ENCODE peak calls at places on chromosome 10, in six cellular contexts. M is heart left ventricle, B is HL-60, C is PC-9, R is neuronal stem cell, J is IMR-90. Y is an unnamed sample.

GRCh38 chr10:68327889-68328786 is 3.7 kb upstream of the HNRNPH3 start:
- DNase-seq in R (no peak), B (peak), M (no peak), J (peak), C (no peak), Y (no peak)

GRCh38 chr10:8192301-8192700 is 137.8 kb downstream of the GATA3 start:
- DNase-seq in M (no peak), J (no peak), C (no peak), R (no peak), B (no peak), Y (no peak)

GRCh38 chr10:112242769-112243168 is 40.4 kb upstream of the TECTB start:
- DNase-seq in R (no peak), C (no peak), B (no peak), J (no peak), M (no peak), Y (no peak)

GRCh38 chr10:103637855-103638561 is 144.5 kb downstream of the NEURL1 start:
- DNase-seq in C (no peak), J (peak), R (no peak), M (peak), B (no peak), Y (no peak)

GRCh38 chr10:124296813-124297788 is 121.6 kb downstream of the OAT start:
- DNase-seq in R (no peak), M (no peak), J (no peak), C (no peak), B (no peak), Y (no peak)

GRCh38 chr10:59770689-59771088 is 17.4 kb upstream of the MRLN start:
- DNase-seq in B (no peak), C (no peak), R (no peak), M (no peak), J (no peak), Y (no peak)

GRCh38 chr10:52308251-52309031 is 5.6 kb upstream of the DKK1 start:
- DNase-seq in J (peak), R (peak), M (peak), B (peak), C (no peak), Y (peak)

GRCh38 chr10:66283874-66284464 is 641.9 kb upstream of the LRRTM3 start:
- DNase-seq in B (no peak), R (no peak), C (no peak), J (no peak), M (no peak), Y (no peak)

GRCh38 chr10:118395919-118396318 is 53.8 kb upstream of the FAM204A start:
- DNase-seq in M (no peak), B (no peak), J (no peak), R (no peak), C (peak), Y (no peak)

GRCh38 chr10:132631348-132631735 is 93.8 kb downstream of the INPP5A start:
- DNase-seq in R (no peak), M (peak), C (no peak), B (no peak), J (no peak), Y (no peak)

GRCh38 chr10:98403812-98404504 is 11.0 kb downstream of the PYROXD2 start:
- DNase-seq in M (no peak), C (peak), R (no peak), B (no peak), J (peak), Y (no peak)

GRCh38 chr10:48448796-48449195 is 142.3 kb downstream of the MAPK8 start:
- DNase-seq in B (no peak), C (no peak), R (no peak), J (peak), M (no peak), Y (no peak)

GRCh38 chr10:77550378-77550777 is 87.2 kb downstream of the KCNMA1 start:
- DNase-seq in C (no peak), R (no peak), J (no peak), B (no peak), M (no peak), Y (no peak)

GRCh38 chr10:93841930-93842329 is 51.8 kb upstream of the SLC35G1 start:
- DNase-seq in C (no peak), R (peak), J (no peak), M (no peak), B (no peak), Y (no peak)

GRCh38 chr10:8752146-8752843 is 697.8 kb downstream of the GATA3 start:
- DNase-seq in J (no peak), M (no peak), R (no peak), C (no peak), B (no peak), Y (no peak)

GRCh38 chr10:32056136-32057040 is at the start of gene KIF5B:
- DNase-seq in M (peak), R (peak), B (peak), J (peak), C (peak), Y (no peak)

GRCh38 chr10:34710391-34710751 is 104.7 kb downstream of the PARD3 start:
- DNase-seq in C (peak), B (no peak), M (no peak), J (peak), R (no peak), Y (no peak)

GRCh38 chr10:34709637-34710390 is 105.3 kb downstream of the PARD3 start:
- DNase-seq in R (no peak), B (no peak), J (peak), C (no peak), M (no peak), Y (no peak)

GRCh38 chr10:34704526-34705184 is 110.4 kb downstream of the PARD3 start:
- DNase-seq in C (no peak), B (no peak), M (no peak), R (no peak), J (no peak), Y (no peak)

GRCh38 chr10:34705563-34705962 is 109.5 kb downstream of the PARD3 start:
- DNase-seq in R (no peak), J (no peak), M (no peak), B (no peak), C (no peak), Y (no peak)

DNA sequence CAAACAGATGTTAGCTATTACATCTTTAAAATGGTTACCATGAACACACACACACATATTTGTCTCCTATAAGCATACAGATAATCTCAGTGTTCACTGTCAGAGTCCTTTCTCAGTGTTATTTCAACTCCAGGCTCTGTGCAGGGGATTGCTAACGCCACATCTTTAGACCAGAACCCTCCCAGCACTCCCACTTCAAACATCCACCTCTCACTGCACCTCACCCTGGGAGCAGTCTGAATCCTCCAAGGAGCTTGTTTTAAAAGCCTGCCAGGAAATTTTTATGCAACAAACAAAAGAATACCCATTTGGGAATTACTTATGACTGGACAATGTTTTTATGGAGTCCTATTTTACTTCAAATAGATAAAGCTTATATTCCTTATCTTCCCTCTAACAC is 107.4 kb downstream of the PARD3 start:
- DNase-seq in R (no peak), J (no peak), C (no peak), M (no peak), B (no peak), Y (no peak)
- H3K27ac ChIP-seq in R (no peak), J (peak), C (no peak), M (peak), B (no peak), Y (no peak)

GRCh38 chr10:3287566-3288445 is 115.2 kb upstream of the PITRM1 start:
- DNase-seq in M (no peak), J (no peak), B (no peak), R (no peak), C (no peak), Y (no peak)
- H3K4me3 ChIP-seq in M (no peak), J (no peak), B (no peak), R (no peak), C (no peak), Y (no peak)

DNA sequence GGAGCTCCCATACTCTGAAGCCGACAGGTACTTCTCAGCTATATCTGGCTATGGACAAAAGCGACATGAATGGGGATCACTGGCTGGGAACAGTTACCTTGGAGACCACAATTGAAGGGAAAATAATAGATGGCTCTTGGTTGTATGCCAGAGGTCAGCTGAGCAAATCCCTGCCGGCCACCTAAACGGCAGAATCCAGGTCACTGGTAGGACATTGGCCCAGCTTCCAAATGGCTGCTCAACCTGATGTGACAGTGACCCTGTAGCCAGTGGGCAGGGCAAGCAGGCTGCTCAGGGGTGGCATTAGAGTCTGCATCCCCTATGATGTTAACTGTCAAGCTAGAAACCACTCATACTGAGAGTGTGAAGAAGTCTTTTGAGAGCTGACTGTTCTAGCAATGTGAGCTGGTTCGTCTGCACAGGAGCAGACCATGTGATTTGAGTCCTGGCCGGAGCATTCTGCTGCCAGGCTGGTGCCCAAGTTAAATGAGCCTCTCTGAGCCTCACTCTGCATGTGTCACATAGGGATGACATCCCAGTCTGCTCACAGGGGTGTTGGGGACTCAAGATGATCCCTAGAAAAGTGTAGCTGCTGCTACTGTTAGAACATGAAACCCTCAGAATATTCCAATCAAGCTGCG is 69.5 kb downstream of the VWA2 start:
- DNase-seq in M (no peak), B (no peak), R (peak), C (no peak), J (no peak), Y (no peak)
- H3K27ac ChIP-seq in M (no peak), B (no peak), R (no peak), C (no peak), J (no peak), Y (no peak)

DNA sequence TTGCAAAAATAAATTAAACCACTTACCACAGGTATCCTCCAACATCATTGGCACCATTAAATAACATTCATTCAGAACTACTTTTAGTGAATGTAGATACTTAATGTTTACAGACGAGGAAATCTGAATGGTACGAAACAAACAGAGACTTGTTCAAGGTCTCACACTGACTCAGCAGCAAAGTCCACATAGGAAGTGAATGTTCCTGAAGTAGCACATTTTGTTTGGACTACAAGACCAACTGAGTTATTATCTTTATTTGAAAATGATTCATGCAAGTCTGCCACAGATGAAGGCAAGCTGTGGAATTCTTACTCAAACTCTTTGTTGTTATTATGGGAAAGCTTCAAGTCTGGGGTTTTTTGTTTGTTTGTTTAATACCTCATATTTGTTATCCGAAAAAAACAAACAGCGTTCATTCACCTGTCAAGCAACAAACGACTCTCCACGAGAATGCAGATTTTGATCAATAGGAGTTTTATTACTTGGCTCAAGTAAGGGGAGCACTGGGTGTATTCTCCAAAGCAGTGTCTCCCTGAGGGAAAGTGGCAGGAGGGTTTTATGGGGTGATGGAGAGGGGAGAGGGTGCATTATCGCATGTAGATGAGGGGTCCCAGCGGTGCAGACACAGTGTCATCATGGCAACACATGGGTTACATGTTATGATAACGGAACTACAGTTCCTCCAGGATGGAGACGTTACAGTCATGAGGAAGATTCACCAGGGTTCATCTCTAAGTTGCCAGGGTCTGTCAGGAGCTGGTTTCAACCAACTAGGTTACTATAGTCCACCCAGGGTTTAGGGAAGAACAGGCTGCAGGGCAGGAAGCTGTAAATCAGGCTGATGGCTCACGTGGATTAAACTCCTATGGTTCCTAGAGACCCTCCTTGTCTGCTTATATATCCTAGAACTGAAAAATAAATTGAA is 147.7 kb upstream of the AKR1E2 start:
- DNase-seq in R (no peak), J (peak), M (no peak), C (peak), B (no peak), Y (no peak)
- H3K4me3 ChIP-seq in R (no peak), J (no peak), M (no peak), C (peak), B (no peak), Y (no peak)

DNA sequence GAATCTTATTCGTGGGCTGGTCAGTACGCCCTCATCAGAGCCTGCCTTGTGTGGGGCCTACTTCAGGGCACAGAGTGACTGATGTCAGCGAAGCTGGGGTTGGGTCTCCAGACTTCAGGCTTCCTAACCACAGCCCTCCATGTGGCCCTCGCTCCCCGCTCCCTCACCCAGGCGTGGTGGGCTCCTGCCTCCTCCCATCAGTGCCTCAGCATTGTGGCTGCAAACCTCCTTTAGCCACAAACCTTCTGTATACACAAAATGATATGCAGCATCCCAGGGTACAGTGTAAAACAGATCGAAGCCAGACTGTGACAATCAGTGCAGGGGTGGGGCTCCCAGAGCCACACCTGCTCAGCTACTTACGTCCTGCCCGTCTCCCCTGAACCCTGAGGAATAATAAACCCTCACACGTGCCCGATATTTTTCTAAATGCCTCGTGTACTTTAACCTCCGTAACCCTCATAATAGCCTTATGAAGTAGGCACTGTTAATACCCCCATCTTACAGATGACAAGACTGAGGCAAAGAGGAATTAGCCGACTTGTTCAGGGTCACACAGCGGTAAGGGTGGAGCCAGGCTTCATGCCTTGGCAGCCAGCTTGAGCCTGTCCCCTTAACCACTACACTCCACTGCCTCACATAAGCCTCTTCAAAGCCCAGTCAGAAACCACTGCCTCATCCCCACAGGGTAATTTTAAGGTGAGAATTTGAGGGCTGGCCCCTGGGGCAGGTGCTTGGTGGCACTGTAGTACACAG is 7.3 kb upstream of the C10orf105 start:
- DNase-seq in M (no peak), C (no peak), R (no peak), J (no peak), B (no peak), Y (no peak)
- H3K27ac ChIP-seq in M (peak), C (no peak), R (no peak), J (no peak), B (peak), Y (no peak)

GRCh38 chr10:62814901-62815372 is 1.2 kb downstream of the EGR2 start:
- DNase-seq in M (peak), B (no peak), C (no peak), J (no peak), R (peak), Y (no peak)
- H3K4me3 ChIP-seq in M (peak), B (peak), C (no peak), J (peak), R (peak), Y (peak)

GRCh38 chr10:5810235-5810634 is 3.0 kb downstream of the GDI2 start:
- DNase-seq in M (no peak), J (no peak), B (no peak), R (no peak), C (no peak), Y (no peak)
- H3K27ac ChIP-seq in M (no peak), J (no peak), B (peak), R (no peak), C (no peak), Y (no peak)

GRCh38 chr10:71077143-71077581 is 135.2 kb upstream of the UNC5B start:
- DNase-seq in R (no peak), B (no peak), C (no peak), M (peak), J (no peak), Y (no peak)
- H3K4me3 ChIP-seq in R (no peak), B (no peak), C (no peak), M (no peak), J (no peak), Y (no peak)

GRCh38 chr10:79186742-79187544 is 118.2 kb downstream of the ZMIZ1 start:
- DNase-seq in J (no peak), B (peak), C (no peak), M (no peak), R (no peak), Y (no peak)

GRCh38 chr10:79185796-79186374 is 117.1 kb downstream of the ZMIZ1 start:
- DNase-seq in C (no peak), R (no peak), B (no peak), J (no peak), M (no peak), Y (no peak)

GRCh38 chr10:79185067-79185774 is 116.5 kb downstream of the ZMIZ1 start:
- DNase-seq in M (no peak), R (no peak), B (no peak), C (no peak), J (peak), Y (no peak)

GRCh38 chr10:79188154-79188763 is 119.5 kb downstream of the ZMIZ1 start:
- DNase-seq in B (no peak), R (no peak), C (no peak), M (no peak), J (no peak), Y (no peak)

GRCh38 chr10:79187545-79187940 is 118.8 kb downstream of the ZMIZ1 start:
- DNase-seq in J (no peak), M (no peak), B (no peak), C (no peak), R (no peak), Y (no peak)
- H3K27ac ChIP-seq in J (no peak), M (no peak), B (no peak), C (no peak), R (no peak), Y (no peak)

GRCh38 chr10:21515581-21516269 is 9.8 kb downstream of the SKIDA1 start:
- DNase-seq in C (no peak), R (no peak), B (no peak), J (no peak), M (no peak), Y (no peak)

GRCh38 chr10:21514101-21514807 is 11.2 kb downstream of the SKIDA1 start:
- DNase-seq in M (no peak), C (no peak), R (no peak), B (no peak), J (no peak), Y (no peak)

GRCh38 chr10:21513035-21513434 is 12.4 kb downstream of the SKIDA1 start:
- DNase-seq in C (no peak), J (no peak), M (no peak), R (no peak), B (no peak), Y (no peak)

GRCh38 chr10:21516270-21517131 is 9.0 kb downstream of the SKIDA1 start:
- DNase-seq in M (peak), B (peak), R (no peak), J (peak), C (no peak), Y (no peak)

DNA sequence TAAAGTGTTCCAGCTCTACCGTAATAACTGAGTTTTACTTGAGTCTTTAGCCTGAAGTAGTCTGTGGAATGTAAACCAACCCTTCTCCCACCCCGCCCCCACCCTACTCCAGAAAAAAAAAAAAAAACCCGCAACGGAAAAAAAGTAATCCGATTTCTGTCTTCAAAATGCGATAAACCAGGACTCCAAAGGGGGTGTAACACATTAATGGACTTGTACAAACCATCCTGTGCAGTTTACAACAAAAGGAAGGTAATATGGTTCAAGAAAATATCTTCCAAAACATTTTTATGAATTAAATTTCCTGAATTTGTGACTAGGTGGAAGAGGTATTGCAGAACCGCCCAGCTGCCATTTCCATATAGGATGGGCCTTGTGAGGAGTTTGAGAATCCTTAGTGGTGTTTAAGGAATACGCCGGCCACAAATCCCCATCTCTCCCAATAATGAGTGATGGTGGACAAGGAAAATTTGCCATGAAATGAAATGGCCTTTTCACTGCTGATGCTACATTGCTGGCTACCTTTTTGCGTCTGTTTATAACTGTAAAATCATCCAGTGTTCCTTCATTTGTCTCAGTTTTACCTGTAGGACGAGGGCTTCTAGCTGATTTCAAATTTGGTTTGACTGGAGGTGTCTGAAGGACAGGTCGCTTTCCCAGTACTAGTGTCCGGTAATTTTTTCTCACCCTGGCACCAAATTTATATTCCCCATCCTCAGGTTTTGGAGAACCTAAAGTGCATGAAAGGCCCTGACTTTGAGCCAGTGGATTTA is 10.5 kb downstream of the SKIDA1 start:
- DNase-seq in B (no peak), R (no peak), M (no peak), J (no peak), C (no peak), Y (no peak)
- H3K4me3 ChIP-seq in B (no peak), R (peak), M (no peak), J (no peak), C (no peak), Y (peak)